ENCODE peak calls at places on chromosomes 6 and 20, in five cellular contexts. Z is endothelial cell, O is OCI-LY7, H is fibroblast of lung, W is AG04450. R is an unnamed sample.

GRCh38 chr20:38392356-38392755 is 42.8 kb downstream of the SNHG17 start:
- DNase-seq in Z (no peak), O (no peak), H (no peak), W (no peak), R (no peak)

GRCh38 chr6:148747145-148747492 is 289 bp downstream of the UST start:
- DNase-seq in Z (peak), O (no peak), H (no peak), W (no peak), R (no peak)

GRCh38 chr6:10407674-10408054 is 7.2 kb downstream of the TFAP2A start:
- DNase-seq in Z (no peak), O (no peak), H (no peak), W (no peak), R (no peak)

GRCh38 chr6:1381397-1382330 is 7.7 kb upstream of the FOXF2 start:
- DNase-seq in Z (peak), O (peak), H (no peak), W (no peak), R (no peak)

GRCh38 chr20:46558511-46558959 is 8.1 kb upstream of the OCSTAMP start:
- DNase-seq in Z (no peak), O (no peak), H (peak), W (peak), R (peak)

GRCh38 chr6:79608334-79609224 is 22.6 kb upstream of the SH3BGRL2 start:
- DNase-seq in Z (no peak), O (no peak), H (peak), W (no peak), R (no peak)

GRCh38 chr20:24781061-24781980 is 167.7 kb upstream of the CST7 start:
- DNase-seq in Z (peak), O (peak), H (peak), W (no peak), R (peak)

GRCh38 chr6:2868637-2869379 is 27.1 kb upstream of the SERPINB1 start:
- DNase-seq in Z (no peak), O (no peak), H (no peak), W (no peak), R (no peak)

GRCh38 chr20:50027611-50028105 is 44.9 kb downstream of the SNAI1 start:
- DNase-seq in Z (no peak), O (no peak), H (peak), W (peak), R (peak)

GRCh38 chr6:68427630-68428029 is 207.5 kb upstream of the ADGRB3 start:
- DNase-seq in Z (no peak), O (no peak), H (peak), W (no peak), R (no peak)

DNA sequence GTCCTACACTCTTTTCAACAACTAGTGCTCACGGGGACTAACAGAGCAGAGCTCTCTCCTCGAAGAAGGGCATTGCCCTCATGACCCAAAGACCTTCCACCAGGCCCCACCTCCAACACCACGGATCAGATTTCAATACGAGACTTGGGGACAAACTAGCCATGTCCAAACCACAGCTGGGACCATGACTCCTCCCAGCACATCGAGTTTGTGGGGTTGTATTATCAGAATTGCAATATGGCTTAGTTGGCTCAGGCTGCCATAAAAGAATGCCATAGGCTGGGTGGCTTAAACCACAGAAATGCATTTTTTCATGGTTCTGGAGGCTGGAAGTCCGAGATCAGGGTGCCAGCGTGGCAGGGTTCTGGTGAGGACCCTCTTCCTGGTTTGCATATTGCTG is 189.7 kb upstream of the PMEPA1 start:
- DNase-seq in Z (no peak), O (no peak), H (peak), W (no peak), R (no peak)
- TF ChIP-seq CTCF in Z (no peak), O (no peak), H (no peak), W (no peak), R (no peak)

DNA sequence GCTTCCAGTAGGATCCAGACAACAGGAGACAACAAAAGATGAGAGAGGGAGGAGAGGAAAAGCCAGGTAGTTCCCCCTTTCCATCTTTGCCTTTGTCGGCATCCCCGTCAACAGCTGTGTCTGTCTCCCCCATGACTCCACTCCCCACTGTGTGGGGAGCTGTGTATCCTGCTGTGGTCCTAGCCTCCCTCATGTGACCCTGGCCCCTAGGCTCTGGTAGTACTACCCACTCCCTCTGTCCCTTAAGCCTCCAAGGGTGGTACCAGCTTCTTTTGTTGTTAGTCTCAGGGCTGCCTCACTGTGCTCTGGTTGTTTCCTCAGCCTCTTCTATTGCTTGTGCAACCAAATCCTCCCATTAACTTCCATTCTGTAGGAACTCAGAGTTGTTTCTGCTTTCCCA is 28.7 kb downstream of the ANKEF1 start:
- DNase-seq in Z (no peak), O (no peak), H (no peak), W (no peak), R (no peak)
- TF ChIP-seq CTCF in Z (no peak), O (no peak), H (no peak), W (no peak), R (no peak)

GRCh38 chr6:83594936-83595335 is 82.6 kb downstream of the PRSS35 start:
- DNase-seq in Z (no peak), O (no peak), H (peak), W (no peak), R (no peak)

GRCh38 chr6:83597511-83597910 is 85.2 kb downstream of the PRSS35 start:
- DNase-seq in Z (no peak), O (no peak), H (no peak), W (no peak), R (no peak)

GRCh38 chr6:83593395-83593785 is 81.1 kb downstream of the PRSS35 start:
- DNase-seq in Z (no peak), O (no peak), H (no peak), W (no peak), R (no peak)

GRCh38 chr6:83590413-83590812 is 78.1 kb downstream of the PRSS35 start:
- DNase-seq in Z (no peak), O (no peak), H (no peak), W (no peak), R (no peak)

GRCh38 chr6:83592770-83593394 is 80.5 kb downstream of the PRSS35 start:
- DNase-seq in Z (peak), O (peak), H (peak), W (no peak), R (no peak)
- TF ChIP-seq CTCF in Z (peak), O (peak), H (peak), W (peak), R (peak)

GRCh38 chr6:103268335-103268734 is 1591.4 kb downstream of the HACE1 start:
- DNase-seq in Z (no peak), O (no peak), H (no peak), W (no peak), R (no peak)

DNA sequence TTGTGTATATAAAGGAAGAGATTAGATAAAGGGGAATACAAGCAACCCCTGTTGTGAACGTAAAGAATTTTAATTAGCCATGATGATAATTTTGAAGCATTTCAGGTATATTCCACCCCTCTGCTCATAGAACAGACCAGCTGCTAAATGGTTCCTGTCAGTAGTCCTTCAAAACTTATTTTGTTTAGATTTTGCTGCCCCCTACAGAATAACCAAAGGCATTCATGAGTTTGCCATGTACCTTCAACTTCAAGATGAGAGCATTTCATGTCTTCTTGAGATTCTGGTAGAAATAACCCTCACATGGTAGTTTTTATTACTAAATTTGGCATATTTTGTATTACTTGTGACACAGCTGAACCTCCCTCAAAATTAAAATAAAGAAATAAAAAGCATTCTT is 1586.7 kb downstream of the HACE1 start:
- DNase-seq in Z (no peak), O (peak), H (no peak), W (no peak), R (no peak)
- TF ChIP-seq CTCF in Z (peak), O (peak), H (no peak), W (no peak), R (no peak)

DNA sequence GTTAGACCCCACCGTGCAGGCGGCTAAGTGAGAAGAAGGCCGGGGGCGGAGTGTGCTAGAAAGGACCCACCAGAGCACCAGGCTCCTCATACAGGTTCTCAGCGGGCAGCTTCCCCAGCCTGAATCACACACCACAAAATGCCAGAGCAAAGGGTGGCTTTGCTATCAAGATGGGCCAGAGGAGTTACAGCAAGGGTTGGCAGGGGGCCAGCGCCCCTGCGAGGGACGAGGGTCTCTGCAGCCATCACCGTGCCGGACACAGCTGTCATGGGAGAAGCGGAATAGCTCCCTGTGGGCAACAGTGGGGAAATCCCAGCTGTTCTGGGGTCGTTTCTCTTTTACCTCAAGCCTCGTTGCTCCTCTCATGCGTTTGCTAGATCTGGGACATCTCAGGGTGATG is 206.3 kb downstream of the SMOC2 start:
- DNase-seq in Z (no peak), O (no peak), H (no peak), W (no peak), R (no peak)
- TF ChIP-seq CTCF in Z (no peak), O (no peak), H (no peak), W (no peak), R (no peak)

GRCh38 chr6:30720738-30721197 is 616 bp downstream of the TUBB start:
- DNase-seq in Z (peak), O (peak), H (no peak), W (no peak), R (no peak)

GRCh38 chr6:30719791-30720737 is at the start of gene TUBB:
- DNase-seq in Z (peak), O (peak), H (peak), W (peak), R (peak)

GRCh38 chr6:30722280-30723112 is 2.3 kb downstream of the TUBB start:
- DNase-seq in Z (peak), O (peak), H (peak), W (no peak), R (no peak)

GRCh38 chr6:30719356-30719755 is 796 bp upstream of the TUBB start:
- DNase-seq in Z (no peak), O (peak), H (peak), W (no peak), R (no peak)

GRCh38 chr6:30721198-30722024 is 1.3 kb downstream of the TUBB start:
- DNase-seq in Z (peak), O (peak), H (peak), W (peak), R (peak)
- TF ChIP-seq CTCF in Z (peak), O (peak), H (no peak), W (peak), R (peak)

GRCh38 chr6:138308728-138309110 is 69.0 kb upstream of the SMIM28 start:
- DNase-seq in Z (no peak), O (no peak), H (no peak), W (no peak), R (no peak)
- TF ChIP-seq CTCF in Z (no peak), O (no peak), H (no peak), W (no peak), R (no peak)

GRCh38 chr6:84197708-84198107 is 29.7 kb downstream of the CEP162 start:
- DNase-seq in Z (no peak), O (no peak), H (no peak), W (no peak), R (no peak)
- TF ChIP-seq CTCF in Z (no peak), O (no peak), H (no peak), W (no peak), R (no peak)

R was measured in AG09319.